ENCODE peak calls at places on chromosome 15, in nine cellular contexts. E is H1, N is suprapubic skin, K is prostate gland, M is HepG2, O is upper lobe of left lung, V is stomach, Y is GM12891, G is HL-60. L is an unnamed sample.

GRCh38 chr15:27214032-27214431 is 243.1 kb downstream of the GABRG3 start:
- DNase-seq in E (no peak), N (no peak), K (no peak), M (no peak), O (no peak), V (no peak), Y (no peak), G (no peak), L (no peak)

GRCh38 chr15:59294574-59294960 is 78.1 kb downstream of the MYO1E start:
- DNase-seq in E (no peak), N (no peak), K (no peak), M (no peak), O (no peak), V (no peak), Y (no peak), G (no peak), L (no peak)

GRCh38 chr15:52378746-52379394 is 83.3 kb upstream of the MYO5C start:
- DNase-seq in E (no peak), N (no peak), K (no peak), M (no peak), O (no peak), V (no peak), Y (peak), G (no peak), L (no peak)

GRCh38 chr15:25830844-25831443 is 32.2 kb downstream of the ATP10A start:
- DNase-seq in E (no peak), N (peak), K (no peak), M (no peak), O (no peak), V (no peak), Y (no peak), G (no peak), L (peak)

GRCh38 chr15:83747050-83747717 is 93.3 kb downstream of the ADAMTSL3 start:
- DNase-seq in E (no peak), N (no peak), K (peak), M (peak), O (no peak), V (no peak), Y (no peak), G (no peak), L (no peak)

GRCh38 chr15:60591491-60592385 is 112.8 kb upstream of the ICE2 start:
- DNase-seq in E (no peak), N (peak), K (peak), M (no peak), O (peak), V (peak), Y (peak), G (no peak), L (peak)

GRCh38 chr15:25790003-25790660 is 73.0 kb downstream of the ATP10A start:
- DNase-seq in E (no peak), N (peak), K (no peak), M (no peak), O (no peak), V (peak), Y (no peak), G (peak), L (peak)

GRCh38 chr15:92394327-92395175 is 870 bp downstream of the ST8SIA2 start:
- DNase-seq in E (no peak), N (no peak), K (no peak), M (no peak), O (peak), V (no peak), Y (no peak), G (no peak), L (no peak)

GRCh38 chr15:50940506-50940905 is 32.0 kb downstream of the AP4E1 start:
- DNase-seq in E (no peak), N (no peak), K (no peak), M (peak), O (no peak), V (no peak), Y (no peak), G (no peak), L (no peak)

GRCh38 chr15:28184166-28184565 is 85.1 kb upstream of the OCA2 start:
- DNase-seq in E (no peak), N (no peak), K (no peak), M (no peak), O (no peak), V (no peak), Y (no peak), G (no peak), L (no peak)

GRCh38 chr15:91456921-91457320 is 356.9 kb downstream of the SV2B start:
- DNase-seq in E (no peak), N (no peak), K (no peak), M (no peak), O (no peak), V (no peak), Y (no peak), G (no peak), L (no peak)

DNA sequence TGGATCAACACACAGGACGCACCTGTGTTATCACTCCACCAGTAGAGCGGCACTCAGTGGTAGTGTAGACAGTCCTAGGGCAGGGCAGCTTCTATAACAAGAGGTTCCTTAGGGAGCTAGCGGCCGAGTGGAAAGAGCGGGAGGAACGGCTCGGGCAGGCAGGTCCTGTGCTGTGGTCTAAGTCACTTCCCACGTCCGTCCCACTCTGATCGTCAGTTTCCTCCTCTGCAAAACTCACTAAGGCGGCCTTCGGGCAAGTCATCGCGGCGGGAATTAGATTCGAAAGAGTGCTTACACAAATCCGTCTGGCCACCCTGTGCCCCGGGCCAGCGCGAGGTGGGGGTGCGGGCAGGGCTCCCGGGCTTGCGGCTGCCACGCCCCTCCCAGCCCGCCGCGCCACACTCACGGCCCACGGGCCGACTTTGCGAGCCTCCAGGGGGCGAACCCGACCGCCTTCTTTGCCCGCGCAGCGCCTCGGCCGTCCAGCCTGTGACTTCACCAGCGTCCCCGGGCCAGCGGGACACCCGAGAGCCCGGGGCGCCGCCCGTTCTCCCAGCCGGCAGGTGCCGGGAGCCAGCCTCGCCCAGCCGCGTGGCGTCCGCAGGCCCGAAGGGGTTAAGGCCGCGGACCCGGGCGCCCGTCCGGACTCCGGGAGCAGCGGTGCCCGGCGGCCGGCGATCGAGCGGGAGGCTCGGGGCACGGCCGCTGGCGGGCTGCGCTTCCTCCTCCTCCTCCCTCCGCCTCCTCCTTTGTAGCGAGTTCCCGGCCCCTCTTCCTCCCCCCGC is 426 bp upstream of the CORO2B start:
- DNase-seq in E (no peak), N (peak), K (peak), M (no peak), O (peak), V (peak), Y (no peak), G (no peak), L (peak)
- TF ChIP-seq POLR2AphosphoS5 in E (no peak), N (no peak), K (no peak), M (no peak), O (no peak), V (no peak), Y (no peak), G (no peak), L (no peak)

GRCh38 chr15:40751745-40752144 is 3.3 kb downstream of the RMDN3 start:
- DNase-seq in E (no peak), N (no peak), K (no peak), M (no peak), O (no peak), V (no peak), Y (no peak), G (no peak), L (no peak)
- TF ChIP-seq POLR2AphosphoS5 in E (no peak), N (no peak), K (no peak), M (no peak), O (no peak), V (no peak), Y (no peak), G (no peak), L (no peak)

DNA sequence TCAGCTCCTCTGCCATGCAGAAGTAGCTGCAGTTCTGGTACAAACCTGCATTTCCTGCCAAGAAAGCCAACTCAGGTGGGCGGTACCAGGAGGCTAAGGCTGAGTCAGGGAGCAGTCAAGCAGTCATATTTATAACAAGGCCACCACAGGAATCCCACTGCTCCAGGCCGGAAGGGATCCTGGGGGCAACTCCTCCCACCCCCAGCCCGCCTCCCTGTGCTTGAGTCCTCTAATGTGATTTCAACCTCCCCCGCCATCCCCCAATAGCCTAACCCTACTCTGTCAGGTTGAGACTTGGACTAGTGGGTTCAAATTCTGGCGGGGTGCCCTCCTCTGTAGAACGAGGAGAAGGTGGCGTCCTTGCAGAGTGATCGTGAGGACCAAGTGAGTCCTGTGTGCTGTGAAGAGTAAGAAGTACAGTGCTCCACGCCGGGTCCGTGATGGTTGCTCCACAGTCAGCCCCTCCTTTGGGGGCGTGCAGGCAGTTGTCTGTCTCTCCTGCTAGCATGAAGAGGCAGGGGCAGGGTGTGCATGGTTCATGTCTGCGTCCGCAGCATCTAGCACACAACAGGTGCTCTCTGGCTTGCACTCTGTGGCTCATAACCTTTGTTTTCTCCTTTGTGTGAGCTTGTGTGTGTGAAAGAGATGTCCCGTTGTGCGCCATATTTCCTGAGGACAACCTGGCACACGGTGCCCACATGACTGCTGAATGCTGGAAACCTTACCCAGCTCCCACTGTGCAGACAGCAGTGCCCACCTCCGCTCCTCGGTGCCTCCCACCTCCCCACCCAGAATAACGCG is 78.3 kb downstream of the SMAD6 start:
- DNase-seq in E (no peak), N (no peak), K (no peak), M (no peak), O (no peak), V (no peak), Y (no peak), G (no peak), L (peak)
- TF ChIP-seq POLR2AphosphoS5 in E (no peak), N (no peak), K (no peak), M (no peak), O (no peak), V (no peak), Y (no peak), G (no peak), L (no peak)

GRCh38 chr15:70100495-70101331 is 3.0 kb upstream of the TLE3 start:
- DNase-seq in E (no peak), N (peak), K (no peak), M (peak), O (peak), V (peak), Y (no peak), G (peak), L (peak)
- TF ChIP-seq POLR2AphosphoS5 in E (no peak), N (no peak), K (no peak), M (no peak), O (no peak), V (no peak), Y (no peak), G (no peak), L (no peak)

DNA sequence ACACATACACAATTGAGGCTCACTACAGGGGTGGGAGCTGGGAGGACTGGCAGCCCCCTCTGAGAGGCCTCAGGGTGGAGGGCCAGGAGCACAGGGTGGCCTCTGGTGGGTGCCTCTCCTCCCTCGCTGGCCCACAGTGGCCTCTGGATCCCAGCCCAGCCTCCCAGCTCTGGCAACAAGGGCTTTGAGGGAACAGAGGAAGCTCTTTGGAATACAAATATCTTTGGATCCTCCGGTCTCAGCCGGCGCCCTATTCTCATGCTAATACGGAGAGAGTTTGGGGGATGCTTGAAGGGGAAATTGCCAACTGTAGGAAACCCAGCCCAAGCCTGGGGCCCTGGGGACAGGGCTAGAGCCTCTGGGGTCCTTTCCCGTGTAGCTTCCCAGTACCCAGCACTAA is 33.4 kb upstream of the INSYN1 start:
- DNase-seq in E (peak), N (no peak), K (no peak), M (no peak), O (no peak), V (no peak), Y (no peak), G (no peak), L (no peak)
- TF ChIP-seq POLR2AphosphoS5 in E (no peak), N (no peak), K (no peak), M (no peak), O (no peak), V (no peak), Y (no peak), G (no peak), L (no peak)

GRCh38 chr15:75696854-75697259 is 15.8 kb downstream of the CSPG4 start:
- DNase-seq in E (no peak), N (peak), K (no peak), M (no peak), O (peak), V (no peak), Y (no peak), G (no peak), L (no peak)
- TF ChIP-seq POLR2AphosphoS5 in E (no peak), N (no peak), K (no peak), M (no peak), O (no peak), V (no peak), Y (no peak), G (no peak), L (no peak)

GRCh38 chr15:78898540-78898939 is 25.9 kb downstream of the MORF4L1 start:
- DNase-seq in E (no peak), N (no peak), K (no peak), M (no peak), O (no peak), V (no peak), Y (no peak), G (no peak), L (no peak)
- TF ChIP-seq POLR2AphosphoS5 in E (peak), N (no peak), K (no peak), M (no peak), O (no peak), V (no peak), Y (no peak), G (no peak), L (no peak)

GRCh38 chr15:94602771-94603474 is 371.6 kb downstream of the MCTP2 start:
- DNase-seq in E (no peak), N (no peak), K (no peak), M (no peak), O (no peak), V (no peak), Y (no peak), G (no peak), L (no peak)
- TF ChIP-seq POLR2AphosphoS5 in E (no peak), N (no peak), K (no peak), M (no peak), O (no peak), V (no peak), Y (no peak), G (no peak), L (no peak)

L was measured in transverse colon.